ENCODE peak calls at places on chromosomes 2 and 18, in nine cellular contexts. X is choroid plexus epithelial cell, W is dorsolateral prefrontal cortex, S is Calu3, A is fibroblast of pulmonary artery, Q is adrenal gland, F is coronary artery, Y is B cell, M is mammary epithelial cell. D is an unnamed sample.

GRCh38 chr2:5791371-5791770 is 99.2 kb downstream of the SOX11 start:
- DNase-seq in X (no peak), W (no peak), S (no peak), A (no peak), Q (no peak), F (no peak), Y (no peak), M (no peak), D (no peak)

GRCh38 chr2:70965506-70965905 is 12.9 kb upstream of the ANKRD53 start:
- DNase-seq in X (no peak), W (no peak), S (no peak), A (no peak), Q (no peak), F (peak; percentile 41), Y (no peak), M (no peak), D (no peak)

GRCh38 chr18:5851998-5852397 is 43.3 kb downstream of the TMEM200C start:
- DNase-seq in X (peak; percentile 14), W (no peak), S (no peak), A (no peak), Q (no peak), F (no peak), Y (no peak), M (no peak), D (no peak)

GRCh38 chr2:182355815-182356214 is 71.0 kb downstream of the PDE1A start:
- DNase-seq in X (peak; percentile 47), W (no peak), S (no peak), A (peak; percentile 48), Q (no peak), F (no peak), Y (no peak), M (no peak), D (no peak)

GRCh38 chr2:69915050-69915945 is at the start of gene MXD1:
- DNase-seq in X (no peak), W (no peak), S (no peak), A (no peak), Q (peak; percentile 31), F (no peak), Y (no peak), M (peak; percentile 16), D (no peak)

GRCh38 chr2:199596549-199596948 is 138.8 kb upstream of the SATB2 start:
- DNase-seq in X (peak; percentile 27), W (no peak), S (peak; percentile 42), A (peak; percentile 15), Q (peak; percentile 12), F (no peak), Y (no peak), M (peak; percentile 21), D (peak; percentile 18)

GRCh38 chr18:32271649-32272324 is 81.9 kb downstream of the MEP1B start:
- DNase-seq in X (peak; percentile 80), W (no peak), S (peak; percentile 61), A (peak; percentile 69), Q (peak; percentile 15), F (no peak), Y (peak; percentile 2), M (peak; percentile 8), D (no peak)

GRCh38 chr18:10912790-10913560 is 236.4 kb downstream of the PIEZO2 start:
- DNase-seq in X (peak; percentile 94), W (no peak), S (peak; percentile 21), A (peak; percentile 94), Q (peak; percentile 6), F (no peak), Y (no peak), M (no peak), D (peak; percentile 90)

GRCh38 chr2:206642075-206643025 is at the start of gene FAM237A:
- DNase-seq in X (peak; percentile 72), W (peak; percentile 29), S (peak; percentile 45), A (peak; percentile 80), Q (peak; percentile 58), F (no peak), Y (no peak), M (peak; percentile 44), D (peak; percentile 50)

GRCh38 chr2:220162320-220162719 is 534.9 kb downstream of the SLC4A3 start:
- DNase-seq in X (peak; percentile 36), W (no peak), S (no peak), A (peak; percentile 39), Q (no peak), F (no peak), Y (no peak), M (no peak), D (no peak)

DNA sequence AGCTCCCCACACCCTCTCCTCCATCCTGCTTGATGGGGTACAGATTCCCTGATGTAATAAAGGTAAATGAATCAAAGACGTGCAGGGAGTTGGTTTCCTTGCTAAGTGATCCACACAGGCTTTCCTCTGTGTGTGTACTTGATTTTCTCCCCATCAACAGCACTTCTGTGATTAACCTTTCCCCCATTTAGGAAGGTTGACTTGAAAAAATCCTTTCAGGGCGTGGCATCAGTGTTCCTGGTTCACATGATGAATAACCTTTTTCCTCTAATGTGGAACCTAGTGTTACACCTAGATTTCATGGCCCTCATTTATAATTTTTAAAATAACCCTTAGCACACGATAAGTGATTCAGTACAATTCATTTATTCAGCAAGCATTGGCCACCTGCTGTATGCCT is 115.0 kb downstream of the ICA1L start:
- DNase-seq in X (no peak), W (no peak), S (no peak), A (no peak), Q (no peak), F (no peak), Y (no peak), M (no peak), D (no peak)
- TF ChIP-seq CTCF in X (no peak), W (no peak), S (no peak), A (no peak), Q (no peak), F (no peak), Y (no peak), M (no peak), D (no peak)

DNA sequence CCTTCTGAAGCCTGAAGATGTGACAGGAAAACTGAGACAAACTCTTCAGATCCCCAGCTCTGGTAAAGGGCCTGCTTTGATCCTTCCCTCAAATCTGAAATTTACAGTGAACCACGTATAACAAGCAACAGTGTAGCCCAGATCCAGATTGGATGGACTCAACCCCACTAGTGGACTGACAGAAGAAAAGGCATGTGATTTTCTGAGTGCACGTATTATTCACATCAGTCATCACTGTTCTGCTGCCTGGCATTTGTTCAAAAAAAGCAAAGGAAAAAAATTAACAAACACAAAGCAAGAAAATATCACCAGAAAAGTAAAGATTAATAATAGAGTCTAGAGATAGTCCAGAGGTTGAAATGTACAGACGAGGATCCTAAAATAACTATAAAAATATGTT is 87.6 kb downstream of the CYRIA start:
- DNase-seq in X (peak; percentile 73), W (no peak), S (no peak), A (peak; percentile 44), Q (no peak), F (no peak), Y (no peak), M (no peak), D (peak; percentile 59)
- TF ChIP-seq CTCF in X (no peak), W (no peak), S (no peak), A (no peak), Q (no peak), F (no peak), Y (no peak), M (no peak), D (no peak)

GRCh38 chr18:39962546-39962945 is 1992.5 kb upstream of the PIK3C3 start:
- DNase-seq in X (no peak), W (no peak), S (no peak), A (no peak), Q (no peak), F (no peak), Y (no peak), M (peak; percentile 35), D (no peak)

GRCh38 chr18:39960545-39960944 is 1994.5 kb upstream of the PIK3C3 start:
- DNase-seq in X (peak; percentile 72), W (no peak), S (no peak), A (peak; percentile 29), Q (no peak), F (no peak), Y (no peak), M (peak; percentile 84), D (peak; percentile 57)

GRCh38 chr18:39969813-39970494 is 1985.1 kb upstream of the PIK3C3 start:
- DNase-seq in X (peak; percentile 9), W (no peak), S (no peak), A (peak; percentile 73), Q (no peak), F (no peak), Y (no peak), M (no peak), D (peak; percentile 41)

DNA sequence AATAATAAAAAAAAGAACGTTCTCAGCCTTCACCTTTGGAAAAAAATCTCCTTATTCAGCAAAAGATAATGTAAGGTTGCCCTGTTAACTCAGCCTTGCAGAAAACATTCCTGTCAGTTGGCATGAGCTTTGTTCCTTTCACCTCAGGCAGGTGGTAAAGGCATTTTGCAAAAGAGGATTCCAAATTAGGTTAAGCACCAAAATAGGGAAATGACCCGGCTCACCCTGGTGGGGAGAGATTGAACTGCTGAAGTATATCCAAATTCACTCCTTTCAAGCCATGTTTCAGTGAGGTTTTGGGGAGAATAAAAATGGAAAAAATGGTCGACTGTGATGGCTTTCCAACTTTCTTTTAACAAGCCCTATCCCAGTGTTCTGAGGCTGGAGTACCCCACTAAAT is 1988.8 kb upstream of the PIK3C3 start:
- DNase-seq in X (peak; percentile 10), W (no peak), S (peak; percentile 10), A (no peak), Q (no peak), F (no peak), Y (no peak), M (no peak), D (no peak)
- TF ChIP-seq CTCF in X (peak; percentile 60), W (no peak), S (peak; percentile 18), A (peak; percentile 23), Q (peak; percentile 11), F (no peak), Y (no peak), M (peak; percentile 56), D (peak; percentile 57)

GRCh38 chr18:47779381-47779780 is 151.1 kb downstream of the SMAD2 start:
- DNase-seq in X (no peak), W (no peak), S (no peak), A (peak; percentile 29), Q (no peak), F (no peak), Y (no peak), M (peak; percentile 19), D (no peak)

GRCh38 chr18:47777626-47778025 is 152.8 kb downstream of the SMAD2 start:
- DNase-seq in X (no peak), W (no peak), S (no peak), A (no peak), Q (no peak), F (no peak), Y (no peak), M (no peak), D (no peak)

GRCh38 chr18:47772374-47773248 is 157.8 kb downstream of the SMAD2 start:
- DNase-seq in X (peak; percentile 78), W (no peak), S (peak; percentile 92), A (peak; percentile 77), Q (peak; percentile 80), F (no peak), Y (peak; percentile 51), M (peak; percentile 80), D (peak; percentile 61)

GRCh38 chr18:47773931-47774330 is 156.5 kb downstream of the SMAD2 start:
- DNase-seq in X (no peak), W (no peak), S (no peak), A (no peak), Q (no peak), F (no peak), Y (no peak), M (no peak), D (no peak)

DNA sequence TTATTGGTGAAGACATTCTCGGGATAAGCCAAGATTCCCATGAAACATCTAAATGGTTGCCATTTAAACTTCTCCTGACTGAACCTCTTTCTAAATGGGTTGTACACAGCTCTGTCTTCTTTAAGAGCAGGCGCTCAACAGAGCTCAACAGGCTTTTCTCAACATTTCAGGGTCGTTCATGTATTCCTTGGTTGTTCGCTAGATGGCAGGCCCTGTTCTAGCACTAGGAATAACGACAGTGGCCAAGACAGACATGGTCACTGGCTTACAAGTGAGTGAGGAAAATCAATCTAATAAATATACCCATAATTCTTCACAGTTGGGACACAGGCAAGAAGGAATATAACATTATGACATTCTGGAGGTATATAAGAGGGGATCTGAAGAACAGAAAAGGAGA is 154.5 kb downstream of the SMAD2 start:
- DNase-seq in X (peak; percentile 50), W (no peak), S (no peak), A (peak; percentile 60), Q (peak; percentile 42), F (no peak), Y (no peak), M (no peak), D (no peak)
- TF ChIP-seq CTCF in X (peak; percentile 43), W (peak; percentile 54), S (no peak), A (peak; percentile 43), Q (no peak), F (no peak), Y (no peak), M (no peak), D (peak; percentile 21)

D was measured in brain microvascular endothelial cell.